ENCODE peak calls at places on chromosomes 16 and 17, in nine cellular contexts. H, J, U, B, F, S, T, R and V are unnamed samples.

GRCh38 chr17:8755590-8756255 is 2.6 kb downstream of the SPDYE4 start:
- DNase-seq in F (no peak), R (no peak), T (no peak), J (no peak), B (no peak), S (no peak), U (no peak), H (no peak), V (no peak)

GRCh38 chr17:29141484-29141835 is 38.7 kb downstream of the MYO18A start:
- DNase-seq in H (no peak), S (no peak), F (no peak), U (no peak), T (no peak), R (no peak), B (no peak), J (no peak), V (no peak)

GRCh38 chr16:11182381-11182780 is 73.6 kb downstream of the SOCS1 start:
- DNase-seq in H (no peak), U (no peak), J (no peak), T (no peak), F (no peak), B (no peak), R (no peak), S (no peak), V (no peak)

GRCh38 chr17:80760501-80760900 is 215.9 kb downstream of the RPTOR start:
- DNase-seq in H (no peak), J (no peak), S (peak; percentile 50), T (peak; percentile 51), U (peak; percentile 96), F (no peak), R (no peak), B (no peak), V (peak; percentile 50)

GRCh38 chr17:51640108-51640622 is 379.8 kb downstream of the UTP18 start:
- DNase-seq in J (no peak), B (no peak), T (peak; percentile 59), R (peak; percentile 85), H (no peak), S (no peak), F (no peak), U (peak; percentile 93), V (peak; percentile 16)

GRCh38 chr17:10646393-10646990 is 10.6 kb downstream of the MYH3 start:
- DNase-seq in B (peak; percentile 74), R (peak; percentile 74), T (peak; percentile 44), J (peak; percentile 77), F (peak; percentile 80), H (peak; percentile 79), U (peak; percentile 53), S (peak; percentile 77), V (peak; percentile 78)

GRCh38 chr16:85246473-85246872 is 134.2 kb upstream of the CIBAR2 start:
- DNase-seq in R (no peak), H (no peak), U (no peak), T (no peak), F (no peak), J (peak; percentile 38), B (no peak), S (no peak), V (no peak)

GRCh38 chr17:6941989-6942388 is 53.9 kb upstream of the ALOX12 start:
- DNase-seq in H (no peak), T (no peak), B (no peak), J (no peak), R (no peak), U (no peak), F (no peak), S (no peak), V (no peak)

GRCh38 chr16:81237282-81237681 is 1.2 kb upstream of the BCO1 start:
- DNase-seq in R (no peak), J (no peak), F (peak; percentile 7), B (no peak), T (no peak), S (peak; percentile 93), H (no peak), U (peak; percentile 29), V (no peak)

GRCh38 chr17:70067104-70067503 is 7.9 kb upstream of the KCNJ16 start:
- DNase-seq in J (no peak), F (no peak), S (no peak), B (no peak), H (no peak), T (no peak), U (no peak), R (no peak), V (no peak)

GRCh38 chr17:17964710-17965109 is 7.5 kb downstream of the TOM1L2 start:
- DNase-seq in U (no peak), F (no peak), B (no peak), T (no peak), S (no peak), H (no peak), R (no peak), J (no peak), V (no peak)

GRCh38 chr17:30597776-30598288 is 120.6 kb downstream of the GOSR1 start:
- DNase-seq in U (no peak), H (no peak), R (no peak), J (no peak), B (no peak), T (no peak), F (no peak), S (no peak), V (no peak)

GRCh38 chr17:32516450-32516849 is 29.7 kb downstream of the CDK5R1 start:
- DNase-seq in S (peak; percentile 18), F (no peak), U (no peak), R (no peak), J (no peak), H (no peak), T (no peak), B (no peak), V (no peak)

GRCh38 chr17:29840884-29841283 is 89.1 kb downstream of the SSH2 start:
- DNase-seq in U (peak; percentile 20), R (no peak), B (no peak), H (no peak), S (no peak), F (peak; percentile 31), J (no peak), T (no peak), V (no peak)

GRCh38 chr17:1000597-1001490 is 3.9 kb downstream of the TIMM22 start:
- DNase-seq in B (no peak), J (no peak), S (no peak), T (no peak), U (no peak), F (peak; percentile 73), R (no peak), H (no peak), V (no peak)

GRCh38 chr16:16982614-16983013 is 488.1 kb downstream of the XYLT1 start:
- DNase-seq in R (peak; percentile 4), S (no peak), B (no peak), J (no peak), U (no peak), F (no peak), T (no peak), H (no peak), V (no peak)

GRCh38 chr17:279776-280175 is 72.8 kb downstream of the RPH3AL start:
- DNase-seq in U (no peak), H (no peak), T (no peak), R (no peak), J (no peak), B (no peak), F (no peak), S (peak; percentile 35), V (no peak)

DNA sequence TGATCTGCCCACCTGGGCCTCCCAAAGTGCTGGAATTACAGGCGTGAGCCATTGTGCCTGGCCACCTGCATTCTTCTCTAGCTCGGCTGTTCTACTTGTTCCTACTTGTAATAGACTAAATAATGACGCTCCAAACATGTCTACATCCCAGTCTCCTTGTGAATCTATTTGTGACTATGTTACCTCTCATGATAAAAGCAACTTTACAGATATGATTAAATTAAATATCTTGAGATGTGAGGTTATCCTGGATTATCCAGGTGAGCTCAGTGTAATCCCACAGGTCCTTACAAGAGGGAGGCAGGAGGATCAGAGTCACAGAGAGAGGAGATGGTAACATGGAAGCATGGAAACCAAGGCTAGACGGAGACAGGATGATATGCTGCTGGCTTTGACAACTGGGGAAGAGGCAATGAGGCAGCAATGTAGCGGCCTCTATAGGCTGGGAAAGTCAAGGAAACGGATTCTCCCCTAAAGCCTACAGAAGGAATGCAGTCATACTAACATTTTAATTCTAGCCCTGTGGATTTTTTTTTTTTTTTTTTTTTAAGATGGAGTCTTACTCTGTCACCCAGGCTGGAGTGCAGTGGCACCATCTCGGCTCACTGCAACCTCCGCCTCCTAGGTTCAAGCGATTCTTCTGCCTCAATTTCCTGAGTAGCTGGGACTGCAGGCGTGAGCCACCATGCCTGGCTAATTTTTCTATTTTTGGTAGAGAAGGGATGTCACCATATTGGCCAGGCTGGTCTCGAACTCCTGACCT is 5.0 kb upstream of the LASP1 start:
- DNase-seq in F (peak; percentile 65), T (no peak), R (peak; percentile 78), S (no peak), B (no peak), U (no peak), H (no peak), J (no peak), V (no peak)
- TF ChIP-seq CTCF in F (peak; percentile 60), T (no peak), R (peak; percentile 34), S (no peak), B (peak; percentile 28), U (no peak), H (no peak), J (no peak), V (no peak)

DNA sequence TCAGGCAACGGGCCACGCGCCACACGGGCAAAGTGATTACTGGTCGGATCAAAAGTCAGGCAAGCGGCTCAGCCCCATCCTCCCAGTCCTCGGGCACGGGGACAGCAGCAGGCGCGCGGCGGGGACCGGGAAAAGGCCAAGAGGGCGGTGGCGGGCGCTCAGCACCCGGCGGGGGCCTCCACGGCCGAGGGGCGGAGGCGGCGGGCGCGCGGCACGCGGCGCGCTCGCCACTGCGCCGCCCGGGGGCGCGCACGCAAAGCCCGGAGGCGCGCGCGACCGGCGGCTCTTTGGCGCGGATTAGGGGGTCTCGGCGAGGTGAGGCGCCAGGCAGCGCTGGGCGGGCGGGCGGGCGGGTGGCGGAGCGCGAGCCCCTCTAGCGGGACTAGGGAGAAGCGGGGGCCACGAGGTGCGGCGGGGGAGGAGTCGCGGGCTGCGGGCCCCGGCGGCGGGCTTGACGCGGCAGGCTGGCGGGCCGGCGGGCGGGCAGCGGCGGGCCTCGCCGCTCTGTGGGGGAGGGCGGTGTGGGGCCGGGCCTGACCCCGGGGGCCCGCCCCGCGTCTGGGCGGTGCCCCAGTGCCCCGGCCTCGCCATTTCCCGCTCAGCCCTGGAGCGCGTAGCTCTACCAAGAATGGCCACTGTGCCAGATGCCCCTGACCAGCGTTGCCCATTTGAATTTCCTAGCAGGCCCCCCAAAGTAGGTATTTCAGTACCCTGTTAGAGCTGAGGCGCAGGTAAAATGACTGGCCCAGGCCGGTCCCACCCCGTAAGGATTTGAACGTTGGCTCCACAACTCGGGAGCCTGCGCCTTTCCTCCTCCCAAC is at the start of the genes ACACA and TADA2A:
- DNase-seq in R (peak; percentile 89), F (peak; percentile 80), J (peak; percentile 81), B (peak; percentile 66), S (peak; percentile 88), T (peak; percentile 91), U (peak; percentile 76), H (peak; percentile 72), V (peak; percentile 92)
- TF ChIP-seq CTCF in R (no peak), F (no peak), J (no peak), B (no peak), S (peak; percentile 9), T (no peak), U (no peak), H (no peak), V (no peak)

GRCh38 chr17:64145751-64146417 is 15.9 kb upstream of the ERN1 start:
- DNase-seq in J (peak; percentile 97), F (peak; percentile 100), S (peak; percentile 100), R (peak; percentile 100), U (peak; percentile 100), H (peak; percentile 92), B (peak; percentile 90), T (peak; percentile 98), V (peak; percentile 99)
- TF ChIP-seq CTCF in J (no peak), F (no peak), S (no peak), R (no peak), U (no peak), H (no peak), B (no peak), T (no peak), V (no peak)

GRCh38 chr17:60640503-60640902 is 37.1 kb upstream of the BCAS3 start:
- DNase-seq in F (peak; percentile 38), T (no peak), R (peak; percentile 49), U (peak; percentile 45), B (no peak), S (no peak), H (no peak), J (no peak), V (peak; percentile 15)
- TF ChIP-seq CTCF in F (peak; percentile 70), T (peak; percentile 28), R (peak; percentile 40), U (peak; percentile 69), B (peak; percentile 49), S (no peak), H (no peak), J (no peak), V (peak; percentile 34)